ENCODE peak calls at places on chromosomes 16 and 17, in nine cellular contexts. T is lower leg skin; E is tibial artery; W is cardiac septum; B is HEK293T; Q is caudate nucleus; C is stimulated activated CD8-positive, alpha-beta memory T cell treated with anti-CD3 and anti-CD28 coated beads, Interleukin-7, amount 100 ng/mL, for 24 hours; S is activated effector memory CD4-positive, alpha-beta T cell treated with Interleukin-2 at 50 U/mL for 16 hours; N is activated CD4-positive, CD25-positive, alpha-beta regulatory T cell. P is an unnamed sample.

GRCh38 chr17:75619506-75620431 is 13.5 kb upstream of the SMIM5 start:
- DNase-seq in T (no peak), E (no peak), W (no peak), B (peak), Q (peak), C (no peak), S (no peak), N (no peak), P (peak)

GRCh38 chr16:87535855-87536794 is 43.3 kb upstream of the ZCCHC14 start:
- DNase-seq in T (no peak), E (no peak), W (no peak), B (no peak), Q (no peak), C (no peak), S (no peak), N (no peak), P (no peak)

GRCh38 chr17:64054304-64054703 is 33.9 kb upstream of the ICAM2 start:
- DNase-seq in T (no peak), E (no peak), W (no peak), B (no peak), Q (no peak), C (no peak), S (no peak), N (no peak), P (no peak)

GRCh38 chr17:59107306-59107670 is 608 bp upstream of the TRIM37 start:
- DNase-seq in T (no peak), E (no peak), W (no peak), B (no peak), Q (no peak), C (no peak), S (no peak), N (no peak), P (no peak)

GRCh38 chr17:19311421-19312215 is 50.9 kb downstream of the B9D1 start:
- DNase-seq in T (no peak), E (no peak), W (no peak), B (no peak), Q (no peak), C (no peak), S (no peak), N (no peak), P (peak)

GRCh38 chr17:67079481-67079880 is 35.1 kb downstream of the CACNG1 start:
- DNase-seq in T (no peak), E (no peak), W (no peak), B (no peak), Q (no peak), C (no peak), S (no peak), N (no peak), P (no peak)

GRCh38 chr16:70470141-70470926 is 15.9 kb downstream of the FCSK start:
- DNase-seq in T (no peak), E (no peak), W (no peak), B (no peak), Q (no peak), C (no peak), S (no peak), N (no peak), P (no peak)

GRCh38 chr17:9632741-9633140 is 12.6 kb upstream of the USP43 start:
- DNase-seq in T (no peak), E (no peak), W (no peak), B (no peak), Q (no peak), C (no peak), S (no peak), N (no peak), P (no peak)

GRCh38 chr17:73510981-73511442 is 133.2 kb downstream of the SDK2 start:
- DNase-seq in T (no peak), E (no peak), W (no peak), B (no peak), Q (peak), C (no peak), S (no peak), N (no peak), P (no peak)

GRCh38 chr16:85304337-85304736 is 192.1 kb upstream of the CIBAR2 start:
- DNase-seq in T (no peak), E (no peak), W (no peak), B (no peak), Q (no peak), C (no peak), S (no peak), N (no peak), P (no peak)

GRCh38 chr17:67417507-67417906 is 40.4 kb downstream of the PITPNC1 start:
- DNase-seq in T (no peak), E (no peak), W (no peak), B (no peak), Q (no peak), C (no peak), S (no peak), N (no peak), P (no peak)

GRCh38 chr16:67542464-67542863 is 13.8 kb downstream of the RIPOR1 start:
- DNase-seq in T (no peak), E (no peak), W (no peak), B (peak), Q (no peak), C (peak), S (peak), N (peak), P (peak)

GRCh38 chr16:64409762-64410161 is 712.1 kb downstream of the CDH11 start:
- DNase-seq in T (peak), E (no peak), W (no peak), B (no peak), Q (no peak), C (no peak), S (no peak), N (no peak), P (no peak)

GRCh38 chr16:82055728-82056549 is 20.9 kb downstream of the HSD17B2 start:
- DNase-seq in T (no peak), E (no peak), W (no peak), B (no peak), Q (no peak), C (no peak), S (no peak), N (no peak), P (no peak)

GRCh38 chr17:73820686-73821448 is 176.6 kb upstream of the SDK2 start:
- DNase-seq in T (no peak), E (no peak), W (no peak), B (peak), Q (no peak), C (no peak), S (no peak), N (no peak), P (peak)

GRCh38 chr17:61261001-61261587 is 138.5 kb upstream of the TBX2 start:
- DNase-seq in T (no peak), E (no peak), W (no peak), B (no peak), Q (no peak), C (no peak), S (no peak), N (no peak), P (no peak)

GRCh38 chr17:35063514-35064223 is at the start of gene RFFL:
- DNase-seq in T (peak), E (peak), W (peak), B (peak), Q (peak), C (peak), S (peak), N (peak), P (peak)

GRCh38 chr17:4407216-4407615 is 26.5 kb upstream of the SPNS3 start:
- DNase-seq in T (no peak), E (no peak), W (no peak), B (no peak), Q (no peak), C (no peak), S (no peak), N (no peak), P (no peak)

GRCh38 chr17:34435182-34435928 is 72.3 kb upstream of the CCL1 start:
- DNase-seq in T (no peak), E (no peak), W (no peak), B (no peak), Q (no peak), C (no peak), S (no peak), N (no peak), P (no peak)

GRCh38 chr16:83400234-83400633 is 407.5 kb upstream of the HSBP1 start:
- DNase-seq in T (no peak), E (no peak), W (no peak), B (no peak), Q (no peak), C (no peak), S (no peak), N (no peak), P (no peak)

GRCh38 chr16:12461201-12461600 is 342.5 kb downstream of the CPPED1 start:
- DNase-seq in T (no peak), E (no peak), W (no peak), B (no peak), Q (no peak), C (no peak), S (no peak), N (no peak), P (peak)

GRCh38 chr17:8994319-8994718 is 27.0 kb upstream of the NTN1 start:
- DNase-seq in T (no peak), E (peak), W (peak), B (peak), Q (peak), C (peak), S (peak), N (peak), P (peak)

GRCh38 chr16:35305476-35305875 is 1846.1 kb downstream of the TP53TG3F start:
- DNase-seq in T (no peak), E (no peak), W (no peak), B (no peak), Q (no peak), C (no peak), S (no peak), N (no peak), P (no peak)

GRCh38 chr16:22664561-22664997 is 149.4 kb upstream of the HS3ST2 start:
- DNase-seq in T (no peak), E (no peak), W (no peak), B (no peak), Q (no peak), C (no peak), S (no peak), N (no peak), P (no peak)

GRCh38 chr17:31663576-31663975 is 195.5 kb downstream of the COPRS start:
- DNase-seq in T (no peak), E (no peak), W (no peak), B (no peak), Q (no peak), C (no peak), S (no peak), N (no peak), P (peak)

GRCh38 chr17:74360993-74361612 is 565 bp downstream of the BTBD17 start:
- DNase-seq in T (no peak), E (no peak), W (no peak), B (no peak), Q (peak), C (no peak), S (no peak), N (no peak), P (peak)

GRCh38 chr17:56983380-56983779 is 5.4 kb downstream of the SCPEP1 start:
- DNase-seq in T (no peak), E (no peak), W (no peak), B (no peak), Q (no peak), C (no peak), S (no peak), N (no peak), P (no peak)

GRCh38 chr16:129075-129474 is 9.4 kb downstream of the NPRL3 start:
- DNase-seq in T (no peak), E (no peak), W (no peak), B (no peak), Q (no peak), C (no peak), S (no peak), N (no peak), P (no peak)

GRCh38 chr17:49928826-49929475 is 40.0 kb upstream of the DLX4 start:
- DNase-seq in T (no peak), E (no peak), W (no peak), B (no peak), Q (no peak), C (no peak), S (no peak), N (no peak), P (no peak)

GRCh38 chr17:83079340-83079747 is at the start of gene METRNL:
- DNase-seq in T (no peak), E (peak), W (peak), B (peak), Q (peak), C (peak), S (peak), N (peak), P (peak)

GRCh38 chr17:60641810-60642220 is 35.8 kb upstream of the BCAS3 start:
- DNase-seq in T (peak), E (peak), W (no peak), B (peak), Q (peak), C (no peak), S (no peak), N (peak), P (peak)

GRCh38 chr16:20676268-20676828 is 21.1 kb downstream of the ACSM1 start:
- DNase-seq in T (no peak), E (no peak), W (no peak), B (no peak), Q (no peak), C (no peak), S (no peak), N (no peak), P (no peak)